ENCODE peak calls at places on chromosomes 5 and 9, in seven cellular contexts. Y is osteocyte, V is NCI-H774, N is dermis microvascular lymphatic vessel endothelial cell, K is T-helper 1 cell, Q is RPMI7951, P is HCT116. B is an unnamed sample.
A peak's percentile ranks its signal among the peaks of the same experiment; 100 is the strongest.

GRCh38 chr9:88534456-88535225 is at the start of gene NXNL2:
- DNase-seq in P (peak; percentile 64), Y (peak; percentile 91), V (no peak), Q (peak; percentile 78), K (peak; percentile 18), N (peak; percentile 51), B (peak; percentile 19)

GRCh38 chr5:88663793-88664216 is 219.2 kb downstream of the MEF2C start:
- DNase-seq in N (no peak), K (no peak), P (no peak), V (no peak), Q (peak; percentile 18), Y (no peak), B (no peak)

GRCh38 chr5:77168187-77168883 is 42.1 kb upstream of the PDE8B start:
- DNase-seq in Q (peak; percentile 54), N (peak; percentile 12), Y (no peak), P (no peak), K (no peak), V (no peak), B (no peak)

GRCh38 chr9:136050706-136051567 is 44.2 kb downstream of the NACC2 start:
- DNase-seq in V (no peak), N (no peak), P (no peak), Q (no peak), K (no peak), Y (no peak), B (no peak)

GRCh38 chr5:134077926-134078580 is 36.4 kb upstream of the TCF7 start:
- DNase-seq in V (no peak), Q (no peak), N (no peak), Y (no peak), P (no peak), K (no peak), B (no peak)

GRCh38 chr9:2116073-2116472 is 100.9 kb downstream of the SMARCA2 start:
- DNase-seq in N (no peak), Q (peak; percentile 23), K (no peak), Y (no peak), V (no peak), P (peak; percentile 12), B (no peak)

GRCh38 chr5:84113246-84114118 is 271.2 kb downstream of the EDIL3 start:
- DNase-seq in V (peak; percentile 86), P (peak; percentile 10), Q (no peak), N (no peak), K (no peak), Y (no peak), B (no peak)

GRCh38 chr9:90722116-90722515 is 79.5 kb upstream of the DIRAS2 start:
- DNase-seq in P (no peak), V (no peak), Q (no peak), N (no peak), K (no peak), Y (no peak), B (no peak)

GRCh38 chr9:120394058-120394669 is 185.8 kb downstream of the CDK5RAP2 start:
- DNase-seq in Y (no peak), Q (peak; percentile 95), V (no peak), N (peak; percentile 4), K (no peak), P (no peak), B (no peak)

GRCh38 chr9:135070964-135071735 is 16.3 kb upstream of the OLFM1 start:
- DNase-seq in Y (peak; percentile 51), V (no peak), P (no peak), K (peak; percentile 1), Q (no peak), N (no peak), B (no peak)

GRCh38 chr5:56607551-56607950 is 207.8 kb upstream of the MAP3K1 start:
- DNase-seq in Q (peak; percentile 11), P (no peak), N (no peak), Y (no peak), V (no peak), K (no peak), B (no peak)

B was measured in CD4-positive, alpha-beta T cell.